ENCODE peak calls at places on chromosome 3, in four cellular contexts. K, W, Q and V are unnamed samples.
A peak's percentile ranks its signal among the peaks of the same experiment; 100 is the strongest.

GRCh38 chr3:78986702-78987101 is 781.1 kb downstream of the ROBO1 start:
- DNase-seq in W (no peak), Q (no peak), K (no peak), V (no peak)

GRCh38 chr3:120435621-120436020 is 15.2 kb downstream of the FSTL1 start:
- DNase-seq in K (no peak), Q (no peak), W (no peak), V (peak; percentile 62)

GRCh38 chr3:111917300-111917699 is 58.2 kb downstream of the PHLDB2 start:
- DNase-seq in Q (no peak), K (no peak), W (no peak), V (peak; percentile 46)

GRCh38 chr3:118991775-118992174 is 42.9 kb downstream of the IGSF11 start:
- DNase-seq in W (no peak), Q (no peak), K (no peak), V (no peak)

GRCh38 chr3:136464502-136464901 is 214.4 kb downstream of the PCCB start:
- DNase-seq in K (no peak), W (no peak), Q (no peak), V (peak; percentile 35)

GRCh38 chr3:136728918-136729317 is 23.3 kb downstream of the STAG1 start:
- DNase-seq in K (no peak), Q (no peak), W (no peak), V (peak; percentile 96)

GRCh38 chr3:99627062-99627826 is 11.2 kb upstream of the COL8A1 start:
- DNase-seq in W (no peak), Q (no peak), K (no peak), V (no peak)

GRCh38 chr3:133181364-133182254 is 143.4 kb downstream of the TMEM108 start:
- DNase-seq in W (no peak), K (no peak), Q (no peak), V (no peak)

GRCh38 chr3:60497922-60498321 is 753.3 kb downstream of the FHIT start:
- DNase-seq in K (no peak), Q (no peak), W (no peak), V (no peak)

GRCh38 chr3:173993299-173993698 is 595.8 kb downstream of the NLGN1 start:
- DNase-seq in W (no peak), Q (no peak), K (no peak), V (peak; percentile 82)

GRCh38 chr3:117761992-117762944 is 1052.7 kb downstream of the TUSC7 start:
- DNase-seq in Q (no peak), W (no peak), K (no peak), V (no peak)

GRCh38 chr3:5332270-5332956 is 144.9 kb downstream of the EDEM1 start:
- DNase-seq in K (no peak), W (no peak), Q (no peak), V (no peak)

GRCh38 chr3:142664819-142665218 is 59.0 kb upstream of the TRPC1 start:
- DNase-seq in Q (no peak), K (no peak), W (no peak), V (no peak)

GRCh38 chr3:94167796-94168195 is 104.9 kb downstream of the NSUN3 start:
- DNase-seq in K (no peak), Q (no peak), W (no peak), V (no peak)

GRCh38 chr3:46990573-46991374 is 11.3 kb downstream of the NBEAL2 start:
- DNase-seq in Q (no peak), W (peak; percentile 79), K (peak; percentile 79), V (no peak)

GRCh38 chr3:172687501-172687900 is 23.4 kb downstream of the NCEH1 start:
- DNase-seq in W (no peak), Q (no peak), K (no peak), V (peak; percentile 36)

GRCh38 chr3:66163222-66163621 is 57.6 kb upstream of the SLC25A26 start:
- DNase-seq in Q (no peak), K (no peak), W (no peak), V (no peak)

GRCh38 chr3:185687479-185687878 is 101.4 kb downstream of the SENP2 start:
- DNase-seq in K (no peak), W (no peak), Q (no peak), V (no peak)